ENCODE peak calls at places on chromosomes 3 and 15, in four cellular contexts. One of them, this sample, is unnamed.

GRCh38 chr3:182370949-182371348 is 422.4 kb upstream of the ATP11B start:
- DNase-seq in right lobe of liver: no peak
- DNase-seq in pancreas: no peak
- DNase-seq in PC-3: peak; percentile 81
- DNase-seq in this sample: no peak

GRCh38 chr15:40192942-40193341 is 32.1 kb downstream of the BUB1B start:
- DNase-seq in right lobe of liver: no peak
- DNase-seq in pancreas: no peak
- DNase-seq in PC-3: no peak
- DNase-seq in this sample: no peak

GRCh38 chr15:63369766-63370165 is 11.9 kb downstream of the CA12 start:
- DNase-seq in right lobe of liver: no peak
- DNase-seq in pancreas: no peak
- DNase-seq in PC-3: no peak
- DNase-seq in this sample: no peak

GRCh38 chr3:108509263-108509662 is 1.1 kb downstream of the MYH15 start:
- DNase-seq in right lobe of liver: no peak
- DNase-seq in pancreas: no peak
- DNase-seq in PC-3: no peak
- DNase-seq in this sample: no peak

GRCh38 chr15:77475898-77476297 is 55.2 kb downstream of the HMG20A start:
- DNase-seq in right lobe of liver: no peak
- DNase-seq in pancreas: no peak
- DNase-seq in PC-3: no peak
- DNase-seq in this sample: no peak

GRCh38 chr15:64912379-64912778 is 677 bp downstream of the ANKDD1A start:
- DNase-seq in right lobe of liver: no peak
- DNase-seq in pancreas: no peak
- DNase-seq in PC-3: no peak
- DNase-seq in this sample: no peak

GRCh38 chr3:2714856-2715255 is 395.3 kb downstream of the IL5RA start:
- DNase-seq in right lobe of liver: no peak
- DNase-seq in pancreas: no peak
- DNase-seq in PC-3: no peak
- DNase-seq in this sample: no peak

GRCh38 chr3:160450846-160451245 is 1.3 kb upstream of the TRIM59 start:
- DNase-seq in right lobe of liver: no peak
- DNase-seq in pancreas: no peak
- DNase-seq in PC-3: peak; percentile 60
- DNase-seq in this sample: no peak

GRCh38 chr3:189139631-189140030 is 32.1 kb upstream of the TPRG1 start:
- DNase-seq in right lobe of liver: no peak
- DNase-seq in pancreas: no peak
- DNase-seq in PC-3: no peak
- DNase-seq in this sample: no peak

GRCh38 chr3:111610612-111611054 is 15.5 kb upstream of the ZBED2 start:
- DNase-seq in right lobe of liver: no peak
- DNase-seq in pancreas: no peak
- DNase-seq in PC-3: no peak
- DNase-seq in this sample: no peak

GRCh38 chr3:1594940-1595339 is 502.1 kb downstream of the CNTN6 start:
- DNase-seq in right lobe of liver: no peak
- DNase-seq in pancreas: no peak
- DNase-seq in PC-3: no peak
- DNase-seq in this sample: no peak

GRCh38 chr3:63763156-63763555 is 55.9 kb upstream of the C3orf49 start:
- DNase-seq in right lobe of liver: no peak
- DNase-seq in pancreas: no peak
- DNase-seq in PC-3: no peak
- DNase-seq in this sample: no peak

GRCh38 chr3:56862352-56863062 is 60.8 kb upstream of the ARHGEF3 start:
- DNase-seq in right lobe of liver: no peak
- DNase-seq in pancreas: no peak
- DNase-seq in PC-3: peak; percentile 85
- DNase-seq in this sample: no peak

GRCh38 chr3:38205472-38205805 is 40.1 kb downstream of the OXSR1 start:
- DNase-seq in right lobe of liver: no peak
- DNase-seq in pancreas: no peak
- DNase-seq in PC-3: no peak
- DNase-seq in this sample: no peak

GRCh38 chr3:184680411-184680990 is 31.4 kb downstream of the MAGEF1 start:
- DNase-seq in right lobe of liver: no peak
- DNase-seq in pancreas: no peak
- DNase-seq in PC-3: no peak
- DNase-seq in this sample: no peak

GRCh38 chr15:95017950-95018349 is 786.6 kb downstream of the MCTP2 start:
- DNase-seq in right lobe of liver: peak; percentile 72
- DNase-seq in pancreas: peak; percentile 9
- DNase-seq in PC-3: peak; percentile 8
- DNase-seq in this sample: no peak

GRCh38 chr3:120039642-120040610 is 54.3 kb downstream of the GSK3B start:
- DNase-seq in right lobe of liver: no peak
- DNase-seq in pancreas: no peak
- DNase-seq in PC-3: peak; percentile 10
- DNase-seq in this sample: no peak

GRCh38 chr15:98724495-98724894 is 76.2 kb downstream of the IGF1R start:
- DNase-seq in right lobe of liver: no peak
- DNase-seq in pancreas: no peak
- DNase-seq in PC-3: no peak
- DNase-seq in this sample: no peak

GRCh38 chr15:82810863-82811421 is 1.5 kb downstream of the WHAMM start:
- DNase-seq in right lobe of liver: no peak
- DNase-seq in pancreas: no peak
- DNase-seq in PC-3: peak; percentile 10
- DNase-seq in this sample: no peak

GRCh38 chr3:12440927-12441326 is 43.4 kb upstream of the TSEN2 start:
- DNase-seq in right lobe of liver: peak; percentile 26
- DNase-seq in pancreas: peak; percentile 4
- DNase-seq in PC-3: no peak
- DNase-seq in this sample: no peak

GRCh38 chr3:190323241-190323617 is 983 bp upstream of the CLDN1 start:
- DNase-seq in right lobe of liver: peak; percentile 37
- DNase-seq in pancreas: peak; percentile 23
- DNase-seq in PC-3: no peak
- DNase-seq in this sample: no peak

GRCh38 chr3:16069149-16069922 is 105.1 kb upstream of the GALNT15 start:
- DNase-seq in right lobe of liver: no peak
- DNase-seq in pancreas: no peak
- DNase-seq in PC-3: peak; percentile 97
- DNase-seq in this sample: no peak

GRCh38 chr15:68464451-68465090 is 32.6 kb upstream of the ITGA11 start:
- DNase-seq in right lobe of liver: no peak
- DNase-seq in pancreas: no peak
- DNase-seq in PC-3: no peak
- DNase-seq in this sample: no peak

GRCh38 chr3:129259612-129260477 is 10.4 kb downstream of the COPG1 start:
- DNase-seq in right lobe of liver: no peak
- DNase-seq in pancreas: no peak
- DNase-seq in PC-3: no peak
- DNase-seq in this sample: no peak

GRCh38 chr15:35477853-35478252 is 68.1 kb downstream of the DPH6 start:
- DNase-seq in right lobe of liver: no peak
- DNase-seq in pancreas: no peak
- DNase-seq in PC-3: no peak
- DNase-seq in this sample: no peak

GRCh38 chr3:123385072-123385471 is 63.8 kb downstream of the ADCY5 start:
- DNase-seq in right lobe of liver: no peak
- DNase-seq in pancreas: no peak
- DNase-seq in PC-3: no peak
- DNase-seq in this sample: no peak

GRCh38 chr15:39124155-39124924 is 456.5 kb upstream of the THBS1 start:
- DNase-seq in right lobe of liver: no peak
- DNase-seq in pancreas: no peak
- DNase-seq in PC-3: peak; percentile 66
- DNase-seq in this sample: no peak

GRCh38 chr3:129794319-129795201 is 99.0 kb downstream of the TMCC1 start:
- DNase-seq in right lobe of liver: no peak
- DNase-seq in pancreas: peak; percentile 27
- DNase-seq in PC-3: peak; percentile 92
- DNase-seq in this sample: peak; percentile 85

GRCh38 chr15:100033140-100033857 is 300.1 kb upstream of the LYSMD4 start:
- DNase-seq in right lobe of liver: no peak
- DNase-seq in pancreas: peak; percentile 51
- DNase-seq in PC-3: peak; percentile 3
- DNase-seq in this sample: no peak

GRCh38 chr15:85870216-85871014 is 75.7 kb upstream of the KLHL25 start:
- DNase-seq in right lobe of liver: no peak
- DNase-seq in pancreas: no peak
- DNase-seq in PC-3: no peak
- DNase-seq in this sample: no peak

GRCh38 chr15:33737687-33738606 is 230.3 kb upstream of the CHRM5 start:
- DNase-seq in right lobe of liver: no peak
- DNase-seq in pancreas: no peak
- DNase-seq in PC-3: peak; percentile 74
- DNase-seq in this sample: peak; percentile 56

GRCh38 chr3:168002786-168003368 is 92.8 kb downstream of the GOLIM4 start:
- DNase-seq in right lobe of liver: peak; percentile 43
- DNase-seq in pancreas: peak; percentile 12
- DNase-seq in PC-3: peak; percentile 80
- DNase-seq in this sample: no peak

DNA sequence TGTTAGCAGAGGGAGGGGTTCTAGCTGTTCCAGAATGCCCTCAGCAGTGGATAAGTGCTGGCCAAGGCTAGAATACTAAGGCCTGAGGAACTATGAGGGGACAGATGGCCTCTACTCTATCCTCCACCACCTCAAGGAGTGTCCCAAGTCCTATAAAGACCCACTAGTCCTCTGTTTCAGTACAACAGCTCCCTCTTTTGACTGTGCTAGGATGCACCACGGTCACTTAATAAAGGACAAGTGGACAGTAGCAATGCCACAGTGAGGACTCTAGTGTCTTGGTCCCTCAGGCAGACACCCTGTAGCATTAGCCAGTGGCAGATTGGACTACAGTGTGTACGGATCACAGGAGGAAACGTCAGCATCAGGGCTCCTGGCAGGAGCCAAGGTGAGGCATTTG is 171.8 kb upstream of the PROK2 start:
- DNase-seq in right lobe of liver: no peak
- DNase-seq in pancreas: no peak
- DNase-seq in PC-3: no peak
- DNase-seq in this sample: no peak
- TF ChIP-seq CTCF in right lobe of liver: no peak
- TF ChIP-seq CTCF in pancreas: no peak
- TF ChIP-seq CTCF in PC-3: peak; percentile 35
- TF ChIP-seq CTCF in this sample: peak; percentile 10

GRCh38 chr15:25094519-25094918 is 139.7 kb downstream of the SNRPN start:
- DNase-seq in right lobe of liver: no peak
- DNase-seq in pancreas: no peak
- DNase-seq in PC-3: no peak
- DNase-seq in this sample: no peak
- H3K9me3 ChIP-seq in right lobe of liver: peaks cover 6% of the 10 kb centered on the region
- H3K9me3 ChIP-seq in pancreas: no peaks in the 10 kb centered on the region
- H3K9me3 ChIP-seq in PC-3: peaks cover 15% of the 10 kb centered on the region
- H3K9me3 ChIP-seq in this sample: peaks cover 7% of the 10 kb centered on the region

GRCh38 chr3:171810278-171811058 is at the start of gene PLD1:
- DNase-seq in right lobe of liver: peak; percentile 92
- DNase-seq in pancreas: peak; percentile 91
- DNase-seq in PC-3: peak; percentile 80
- DNase-seq in this sample: peak; percentile 87

GRCh38 chr3:171811059-171811912 is 1.0 kb upstream of the PLD1 start:
- DNase-seq in right lobe of liver: no peak
- DNase-seq in pancreas: no peak
- DNase-seq in PC-3: peak; percentile 93
- DNase-seq in this sample: peak; percentile 51

GRCh38 chr3:171811913-171812321 is 1.6 kb upstream of the PLD1 start:
- DNase-seq in right lobe of liver: no peak
- DNase-seq in pancreas: no peak
- DNase-seq in PC-3: peak; percentile 42
- DNase-seq in this sample: no peak

GRCh38 chr3:171807806-171808205 is 2.5 kb downstream of the PLD1 start:
- DNase-seq in right lobe of liver: no peak
- DNase-seq in pancreas: no peak
- DNase-seq in PC-3: no peak
- DNase-seq in this sample: no peak

GRCh38 chr3:171809513-171810277 is 588 bp downstream of the PLD1 start:
- DNase-seq in right lobe of liver: peak; percentile 83
- DNase-seq in pancreas: no peak
- DNase-seq in PC-3: peak; percentile 77
- DNase-seq in this sample: peak; percentile 60
- TF ChIP-seq CTCF in right lobe of liver: no peak
- TF ChIP-seq CTCF in pancreas: no peak
- TF ChIP-seq CTCF in PC-3: no peak
- TF ChIP-seq CTCF in this sample: no peak

GRCh38 chr3:25493246-25493645 is 65.2 kb downstream of the RARB start:
- DNase-seq in right lobe of liver: no peak
- DNase-seq in pancreas: no peak
- DNase-seq in PC-3: no peak
- DNase-seq in this sample: no peak
- H3K9me3 ChIP-seq in right lobe of liver: peaks cover 22% of the 10 kb centered on the region
- H3K9me3 ChIP-seq in pancreas: no peaks in the 10 kb centered on the region
- H3K9me3 ChIP-seq in PC-3: peaks cover 37% of the 10 kb centered on the region
- H3K9me3 ChIP-seq in this sample: peaks cover 6% of the 10 kb centered on the region